ENCODE peak calls at places on chromosomes 5 and 9, in six cellular contexts. T is A549, W is SK-N-SH, A is suprapubic skin, P is tibial nerve, K is H1. I is an unnamed sample.

GRCh38 chr9:4617752-4618151 is 44.3 kb upstream of the PLPP6 start:
- DNase-seq in T (no peak), W (no peak), A (no peak), P (no peak), K (no peak), I (no peak)

GRCh38 chr9:134992755-134993124 is 75.0 kb upstream of the FCN1 start:
- DNase-seq in T (no peak), W (no peak), A (peak; percentile 79), P (peak; percentile 65), K (no peak), I (no peak)

GRCh38 chr5:88680253-88681132 is 202.5 kb downstream of the MEF2C start:
- DNase-seq in T (peak; percentile 81), W (peak; percentile 94), A (no peak), P (no peak), K (no peak), I (peak; percentile 38)

GRCh38 chr5:148205044-148205813 is 2.4 kb downstream of the SPINK6 start:
- DNase-seq in T (no peak), W (no peak), A (no peak), P (no peak), K (no peak), I (no peak)

GRCh38 chr5:84303315-84303714 is 81.4 kb downstream of the EDIL3 start:
- DNase-seq in T (no peak), W (no peak), A (no peak), P (no peak), K (no peak), I (no peak)

GRCh38 chr9:89312154-89312616 is 1.2 kb downstream of the CKS2 start:
- DNase-seq in T (no peak), W (peak; percentile 21), A (no peak), P (no peak), K (no peak), I (no peak)

GRCh38 chr9:72294952-72295351 is 70.1 kb downstream of the ZFAND5 start:
- DNase-seq in T (peak; percentile 50), W (no peak), A (no peak), P (no peak), K (no peak), I (no peak)

GRCh38 chr5:144191998-144192397 is 21.3 kb downstream of the KCTD16 start:
- DNase-seq in T (peak; percentile 49), W (no peak), A (no peak), P (no peak), K (no peak), I (no peak)

GRCh38 chr5:15571081-15571480 is 71.1 kb downstream of the FBXL7 start:
- DNase-seq in T (no peak), W (no peak), A (no peak), P (no peak), K (no peak), I (no peak)

GRCh38 chr9:92506184-92506857 is 24.0 kb upstream of the ASPN start:
- DNase-seq in T (peak; percentile 43), W (no peak), A (no peak), P (no peak), K (no peak), I (no peak)

GRCh38 chr5:175035882-175036533 is 311.6 kb downstream of the MSX2 start:
- DNase-seq in T (peak; percentile 9), W (no peak), A (no peak), P (no peak), K (no peak), I (no peak)

GRCh38 chr5:76367623-76368366 is 35.3 kb upstream of the IQGAP2 start:
- DNase-seq in T (no peak), W (no peak), A (no peak), P (no peak), K (no peak), I (no peak)

GRCh38 chr5:133658327-133658726 is 46.0 kb upstream of the FSTL4 start:
- DNase-seq in T (no peak), W (no peak), A (no peak), P (no peak), K (no peak), I (no peak)

GRCh38 chr9:110650991-110651411 is 17.6 kb upstream of the MUSK start:
- DNase-seq in T (no peak), W (no peak), A (no peak), P (no peak), K (no peak), I (no peak)

GRCh38 chr5:111584651-111585050 is 72.3 kb upstream of the STARD4 start:
- DNase-seq in T (no peak), W (no peak), A (no peak), P (no peak), K (no peak), I (no peak)

GRCh38 chr5:90168399-90168798 is 241.2 kb downstream of the CETN3 start:
- DNase-seq in T (no peak), W (no peak), A (no peak), P (no peak), K (no peak), I (no peak)

GRCh38 chr9:78441822-78442431 is 145.0 kb downstream of the PSAT1 start:
- DNase-seq in T (no peak), W (no peak), A (no peak), P (no peak), K (no peak), I (no peak)

GRCh38 chr9:14343948-14344547 is 30.1 kb upstream of the NFIB start:
- DNase-seq in T (no peak), W (peak; percentile 38), A (no peak), P (no peak), K (no peak), I (no peak)

GRCh38 chr5:153960269-153961215 is 78.2 kb downstream of the FAM114A2 start:
- DNase-seq in T (no peak), W (no peak), A (no peak), P (no peak), K (no peak), I (no peak)

GRCh38 chr5:138274189-138274853 is at the start of gene GFRA3:
- DNase-seq in T (no peak), W (peak; percentile 77), A (no peak), P (no peak), K (no peak), I (peak; percentile 39)

GRCh38 chr5:127582723-127583370 is 65.4 kb downstream of the PRRC1 start:
- DNase-seq in T (no peak), W (no peak), A (no peak), P (no peak), K (no peak), I (no peak)

GRCh38 chr9:17802249-17802857 is 223.5 kb downstream of the SH3GL2 start:
- DNase-seq in T (peak; percentile 10), W (peak; percentile 10), A (no peak), P (no peak), K (no peak), I (no peak)

GRCh38 chr9:92026206-92027002 is 76.4 kb upstream of the ROR2 start:
- DNase-seq in T (no peak), W (no peak), A (no peak), P (no peak), K (no peak), I (no peak)

GRCh38 chr9:128634651-128635262 is 21.9 kb downstream of the DYNC2I2 start:
- DNase-seq in T (no peak), W (peak; percentile 27), A (no peak), P (no peak), K (no peak), I (peak; percentile 44)
- H3K27ac ChIP-seq in T (peak overlapping the region; percentile 99), W (peak overlapping the region; percentile 81), A (peak overlapping the region; percentile 96), P (peak overlapping the region; percentile 84), K (peak overlapping the region; percentile 13), I (peak overlapping the region; percentile 41)

GRCh38 chr5:122093861-122094650 is 16.0 kb upstream of the LOX start:
- DNase-seq in T (no peak), W (no peak), A (no peak), P (no peak), K (no peak), I (no peak)

GRCh38 chr5:122089096-122089495 is 11.0 kb upstream of the LOX start:
- DNase-seq in T (no peak), W (no peak), A (no peak), P (no peak), K (no peak), I (no peak)

GRCh38 chr5:122091942-122092600 is 14.0 kb upstream of the LOX start:
- DNase-seq in T (no peak), W (no peak), A (no peak), P (no peak), K (no peak), I (no peak)

GRCh38 chr5:122093415-122093814 is 15.4 kb upstream of the LOX start:
- DNase-seq in T (no peak), W (no peak), A (no peak), P (no peak), K (no peak), I (no peak)

GRCh38 chr5:122089614-122090013 is 11.6 kb upstream of the LOX start:
- DNase-seq in T (no peak), W (no peak), A (no peak), P (no peak), K (no peak), I (no peak)
- TF ChIP-seq EP300 in T (no peak), W (no peak), A (no peak), P (no peak), K (no peak), I (no peak)

GRCh38 chr5:57302643-57303042 is 128.8 kb downstream of the GPBP1 start:
- DNase-seq in T (no peak), W (no peak), A (no peak), P (no peak), K (no peak), I (no peak)

GRCh38 chr5:57299945-57300344 is 126.1 kb downstream of the GPBP1 start:
- DNase-seq in T (no peak), W (no peak), A (no peak), P (no peak), K (no peak), I (no peak)

GRCh38 chr5:57304931-57305330 is 131.1 kb downstream of the GPBP1 start:
- DNase-seq in T (no peak), W (no peak), A (no peak), P (no peak), K (no peak), I (no peak)

GRCh38 chr5:57303985-57304384 is 130.1 kb downstream of the GPBP1 start:
- DNase-seq in T (no peak), W (no peak), A (no peak), P (no peak), K (no peak), I (no peak)

GRCh38 chr5:57302164-57302563 is 128.3 kb downstream of the GPBP1 start:
- DNase-seq in T (no peak), W (no peak), A (no peak), P (no peak), K (no peak), I (no peak)
- H3K27ac ChIP-seq in T (no peak overlapping the region), W (no peak overlapping the region), A (no peak overlapping the region), P (no peak overlapping the region), K (no peak overlapping the region), I (no peak overlapping the region)

DNA sequence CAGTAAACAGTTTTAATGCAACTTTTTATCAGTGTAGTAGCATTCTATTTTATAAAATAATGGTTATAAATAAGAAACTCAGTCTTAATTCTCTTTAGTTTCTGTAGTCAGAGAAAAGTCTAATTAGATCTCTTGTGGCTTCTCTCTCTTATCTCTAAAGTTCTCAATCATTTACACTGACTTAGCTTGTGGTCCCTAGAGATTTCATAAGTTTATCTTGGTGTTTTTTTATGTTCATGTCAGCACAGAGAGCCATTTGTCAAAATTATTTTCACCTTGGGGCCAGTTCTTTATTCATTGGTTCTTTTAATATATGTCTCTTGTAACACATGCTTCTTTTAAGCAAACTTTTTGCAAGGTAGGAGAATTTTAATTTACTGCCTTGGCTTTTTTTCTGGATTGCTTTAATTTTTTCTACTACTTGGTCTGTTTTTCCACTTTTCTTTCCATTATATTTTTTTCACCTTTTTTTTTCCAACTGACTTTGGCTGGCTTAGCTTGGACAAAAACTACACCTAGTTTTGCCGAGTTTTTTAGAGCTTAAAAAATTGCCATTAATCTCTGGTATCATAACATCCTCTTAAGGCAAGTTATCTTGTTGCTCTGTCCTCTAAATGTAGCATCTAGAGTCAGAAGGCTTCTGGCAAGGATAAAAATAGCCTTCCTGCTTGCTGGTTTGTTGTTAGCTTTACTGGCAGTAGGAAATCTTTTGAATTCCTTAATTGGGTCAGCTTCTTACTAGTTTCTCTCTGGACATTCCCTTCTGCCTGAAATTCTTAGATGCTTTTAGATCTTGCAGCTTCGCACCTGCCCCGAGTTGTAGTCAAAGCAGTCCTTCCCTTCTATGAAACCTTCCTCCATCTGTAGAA is 35.3 kb downstream of the CPEB4 start:
- DNase-seq in T (no peak), W (no peak), A (no peak), P (no peak), K (no peak), I (no peak)
- TF ChIP-seq EP300 in T (no peak), W (no peak), A (no peak), P (no peak), K (no peak), I (peak; percentile 57)

I was measured in ovary.